ENCODE peak calls at places on chromosomes 4 and X, in ten cellular contexts. A is suprapubic skin, D is breast epithelium, F is transverse colon, T is spleen, V is K562, W is GM12878, Q is upper lobe of left lung, K is endothelial cell of umbilical vein, U is stomach. P is an unnamed sample.

GRCh38 chr4:54228064-54228527 is 997 bp upstream of the PDGFRA start:
- DNase-seq in A (peak; percentile 83), D (peak; percentile 68), F (peak; percentile 68), T (peak; percentile 82), V (peak; percentile 54), W (no peak), Q (peak; percentile 67), K (no peak), U (peak; percentile 59), P (peak; percentile 54)

GRCh38 chr4:173748353-173748752 is 218.3 kb upstream of the HAND2 start:
- DNase-seq in A (no peak), D (no peak), F (no peak), T (no peak), V (no peak), W (no peak), Q (no peak), K (no peak), U (no peak), P (no peak)

GRCh38 chrX:85112270-85112669 is 108.6 kb downstream of the APOOL start:
- DNase-seq in A (no peak), D (no peak), F (peak; percentile 65), T (no peak), V (no peak), W (no peak), Q (no peak), K (no peak), U (no peak), P (no peak)

GRCh38 chr4:117093581-117093980 is 8.2 kb upstream of the TRAM1L1 start:
- DNase-seq in A (no peak), D (no peak), F (no peak), T (no peak), V (no peak), W (no peak), Q (no peak), K (peak; percentile 44), U (no peak), P (no peak)

GRCh38 chrX:7088968-7089615 is 58.4 kb upstream of the STS start:
- DNase-seq in A (no peak), D (no peak), F (no peak), T (peak; percentile 84), V (no peak), W (no peak), Q (no peak), K (no peak), U (no peak), P (no peak)

GRCh38 chr4:53490965-53491622 is 100.2 kb downstream of the LNX1 start:
- DNase-seq in A (no peak), D (no peak), F (peak; percentile 30), T (no peak), V (peak; percentile 40), W (no peak), Q (no peak), K (peak; percentile 85), U (peak; percentile 38), P (no peak)

GRCh38 chr4:151921371-151921770 is 160.6 kb upstream of the GATB start:
- DNase-seq in A (no peak), D (no peak), F (no peak), T (no peak), V (no peak), W (no peak), Q (no peak), K (no peak), U (no peak), P (no peak)

GRCh38 chrX:38774249-38774648 is 27.0 kb upstream of the MID1IP1 start:
- DNase-seq in A (no peak), D (no peak), F (no peak), T (no peak), V (no peak), W (no peak), Q (no peak), K (no peak), U (no peak), P (no peak)

GRCh38 chrX:49268702-49269009 is 937 bp upstream of the PPP1R3F start:
- DNase-seq in A (no peak), D (no peak), F (no peak), T (no peak), V (no peak), W (no peak), Q (no peak), K (no peak), U (no peak), P (no peak)

GRCh38 chrX:49270249-49270921 is 792 bp downstream of the PPP1R3F start:
- DNase-seq in A (peak; percentile 66), D (no peak), F (no peak), T (peak; percentile 86), V (peak; percentile 29), W (no peak), Q (peak; percentile 87), K (no peak), U (no peak), P (no peak)

GRCh38 chrX:49271341-49271740 is 1.7 kb downstream of the PPP1R3F start:
- DNase-seq in A (peak; percentile 16), D (no peak), F (no peak), T (peak; percentile 41), V (no peak), W (no peak), Q (no peak), K (no peak), U (no peak), P (no peak)

GRCh38 chrX:49269768-49270248 is at the start of gene PPP1R3F:
- DNase-seq in A (no peak), D (no peak), F (no peak), T (no peak), V (no peak), W (no peak), Q (peak; percentile 94), K (peak; percentile 1), U (no peak), P (no peak)

GRCh38 chrX:49269010-49269767 is 404 bp upstream of the PPP1R3F start:
- DNase-seq in A (peak; percentile 98), D (peak; percentile 97), F (peak; percentile 96), T (peak; percentile 96), V (peak; percentile 83), W (peak; percentile 93), Q (peak; percentile 87), K (peak; percentile 97), U (peak; percentile 96), P (peak; percentile 69)
- TF ChIP-seq POLR2A in A (no peak), D (no peak), F (peak; percentile 62), T (peak; percentile 5), V (peak; percentile 77), W (peak; percentile 87), Q (peak; percentile 66), K (peak; percentile 67), U (peak; percentile 81), P (peak; percentile 76)

DNA sequence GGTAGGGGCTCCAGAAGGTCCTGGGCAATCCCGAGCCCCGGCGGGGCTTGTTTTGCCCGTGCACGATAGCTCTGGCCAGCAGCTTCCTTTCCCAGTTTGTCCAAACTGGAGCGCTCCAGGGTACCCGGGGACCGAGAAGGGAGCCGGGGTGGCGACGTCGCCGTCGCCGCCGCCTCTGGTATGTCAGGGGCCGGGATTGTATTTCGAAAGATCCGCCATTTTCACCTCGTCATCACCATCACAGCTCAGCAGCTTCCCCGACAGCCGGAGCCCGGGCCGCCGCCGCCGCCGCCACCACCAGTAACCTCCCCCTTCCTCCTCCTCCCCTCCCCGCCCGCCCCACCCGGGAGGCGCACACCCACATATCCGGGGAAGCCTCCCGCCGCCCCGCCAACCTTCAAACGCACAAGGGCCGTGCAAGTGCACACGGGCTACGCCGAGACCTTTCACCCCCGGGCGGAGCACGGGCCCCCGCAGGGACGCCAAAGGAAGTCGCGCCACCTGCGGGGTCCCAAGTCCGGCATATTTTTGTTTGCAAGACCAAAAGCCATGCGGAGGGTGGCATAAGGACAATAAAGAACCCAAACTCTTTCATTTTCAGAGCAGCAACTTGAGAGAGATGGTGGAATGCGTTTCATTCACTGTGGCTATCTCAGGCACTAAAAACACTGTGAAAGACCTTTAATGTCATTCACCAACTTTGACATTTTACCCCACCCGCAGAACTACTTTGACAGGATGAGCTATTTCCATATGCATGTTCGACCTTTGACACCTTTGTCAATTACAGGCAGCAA is at the start of gene LIN54:
- DNase-seq in A (peak; percentile 92), D (peak; percentile 70), F (peak; percentile 88), T (peak; percentile 96), V (peak; percentile 76), W (no peak), Q (peak; percentile 97), K (peak; percentile 75), U (peak; percentile 79), P (peak; percentile 71)
- TF ChIP-seq POLR2AphosphoS5 in A (no peak), D (no peak), F (peak; percentile 27), T (peak; percentile 84), V (peak; percentile 35), W (no peak), Q (peak; percentile 14), K (peak; percentile 54), U (no peak), P (no peak)

DNA sequence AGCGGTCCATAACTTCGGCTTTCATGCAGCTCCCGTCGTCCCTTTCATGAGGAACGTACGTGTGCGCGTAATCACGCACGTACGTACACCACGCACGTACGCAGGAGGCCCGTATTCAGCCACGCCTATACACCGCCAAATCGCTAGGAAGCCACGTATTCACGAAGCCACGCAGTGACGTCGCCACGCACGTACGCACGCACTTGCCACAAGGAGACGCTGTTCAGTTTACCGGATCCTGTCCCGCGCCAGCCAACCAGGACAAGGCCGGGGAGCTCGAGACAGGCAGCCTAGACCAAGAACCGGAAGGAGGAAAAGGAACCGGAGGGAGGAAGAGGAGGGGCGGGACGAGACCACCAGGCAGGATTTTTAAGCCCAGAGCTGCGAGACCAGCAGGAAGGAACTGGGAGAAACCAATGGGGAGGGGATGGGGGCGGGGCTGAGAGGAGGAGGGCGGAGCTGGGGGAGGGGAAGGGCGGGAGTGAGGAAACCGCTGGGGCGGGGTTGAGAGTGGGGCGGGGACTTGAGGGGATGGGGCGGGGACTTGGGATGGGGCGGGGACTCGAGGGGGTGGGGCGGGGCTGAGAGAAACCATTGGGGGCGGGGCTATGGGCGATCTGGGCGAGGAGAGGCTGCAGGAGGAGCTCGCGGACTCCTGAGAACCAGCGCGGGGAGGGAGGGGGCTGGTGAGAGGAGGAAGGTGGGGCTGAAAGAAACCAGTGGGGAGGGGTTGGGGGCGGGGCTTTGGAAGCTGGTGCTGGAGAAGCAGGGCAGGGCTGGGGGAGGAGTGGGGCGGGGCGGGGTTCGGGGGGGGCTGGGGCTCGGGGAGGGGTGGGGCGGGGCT is at the start of gene EOLA2:
- DNase-seq in A (peak; percentile 97), D (peak; percentile 91), F (peak; percentile 94), T (peak; percentile 97), V (peak; percentile 67), W (peak; percentile 97), Q (peak; percentile 96), K (peak; percentile 99), U (peak; percentile 94), P (peak; percentile 43)
- TF ChIP-seq POLR2A in A (peak; percentile 44), D (peak; percentile 41), F (peak; percentile 32), T (no peak), V (peak; percentile 75), W (peak; percentile 47), Q (peak; percentile 46), K (peak; percentile 34), U (peak; percentile 70), P (no peak)

DNA sequence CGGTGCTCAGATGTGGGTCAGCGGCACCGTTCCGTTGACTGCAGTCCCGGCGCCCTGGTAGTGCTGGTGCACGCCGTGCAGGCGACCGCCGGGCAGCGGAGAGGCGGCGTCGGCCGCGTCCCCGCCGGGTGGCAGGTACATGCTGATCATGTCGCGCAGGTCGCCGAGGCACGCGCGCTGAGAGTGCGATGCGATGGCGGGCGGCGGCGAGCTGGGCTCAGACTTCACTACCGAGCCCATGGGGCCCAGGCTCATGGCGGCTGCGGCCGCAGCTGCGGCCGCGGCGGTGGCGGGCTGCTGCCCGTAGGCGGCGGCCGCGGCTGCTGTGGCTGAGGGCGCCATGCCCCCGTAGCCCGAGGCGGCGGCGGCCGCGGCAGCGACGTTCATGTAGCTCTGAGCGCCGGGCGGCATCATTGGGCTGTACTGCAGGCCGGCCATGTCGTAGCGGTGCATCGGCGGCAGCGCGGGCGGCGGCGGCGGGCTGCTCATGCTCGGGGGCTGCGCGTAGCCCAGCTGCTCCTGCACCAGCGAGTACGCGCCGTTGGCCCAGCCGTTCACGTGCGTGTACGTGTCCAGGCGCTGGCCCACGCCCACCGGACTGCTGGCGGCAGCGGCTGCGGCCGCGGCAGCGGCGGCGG is 1.0 kb downstream of the SOX3 start:
- DNase-seq in A (no peak), D (no peak), F (no peak), T (no peak), V (no peak), W (no peak), Q (peak; percentile 84), K (peak; percentile 8), U (no peak), P (no peak)
- TF ChIP-seq POLR2AphosphoS5 in A (no peak), D (no peak), F (no peak), T (no peak), V (no peak), W (no peak), Q (no peak), K (no peak), U (no peak), P (no peak)